ENCODE peak calls at places on chromosome 9, in six cellular contexts. S is HepG2, D is IMR-90, P is A549, B is GM12878, R is H1. L is an unnamed sample.

GRCh38 chr9:18238254-18238653 is 235.7 kb upstream of the ADAMTSL1 start:
- DNase-seq in S (no peak), D (peak; percentile 71), P (peak; percentile 27), B (no peak), R (no peak), L (no peak)

GRCh38 chr9:136807281-136808074 is at the start of gene RABL6:
- DNase-seq in S (peak; percentile 40), D (peak; percentile 55), P (peak; percentile 69), B (no peak), R (no peak), L (peak; percentile 99)

GRCh38 chr9:135419106-135419505 is 60.5 kb upstream of the PPP1R26 start:
- DNase-seq in S (no peak), D (no peak), P (no peak), B (no peak), R (no peak), L (no peak)

GRCh38 chr9:2859776-2860379 is 16.0 kb upstream of the PUM3 start:
- DNase-seq in S (peak; percentile 54), D (peak; percentile 57), P (peak; percentile 73), B (no peak), R (peak; percentile 39), L (peak; percentile 61)

GRCh38 chr9:19699757-19700156 is 89.1 kb downstream of the SLC24A2 start:
- DNase-seq in S (no peak), D (no peak), P (no peak), B (no peak), R (no peak), L (no peak)

GRCh38 chr9:3887121-3887797 is 361.5 kb upstream of the RFX3 start:
- DNase-seq in S (no peak), D (no peak), P (no peak), B (no peak), R (no peak), L (no peak)

GRCh38 chr9:74333633-74334032 is 163.5 kb upstream of the RORB start:
- DNase-seq in S (no peak), D (no peak), P (no peak), B (no peak), R (no peak), L (no peak)

GRCh38 chr9:82327641-82328040 is 339.1 kb downstream of the SPATA31D1 start:
- DNase-seq in S (no peak), D (no peak), P (no peak), B (no peak), R (no peak), L (no peak)

GRCh38 chr9:83538172-83538889 is at the start of gene FRMD3:
- DNase-seq in S (peak; percentile 73), D (peak; percentile 16), P (peak; percentile 82), B (no peak), R (peak; percentile 38), L (peak; percentile 91)

GRCh38 chr9:26650325-26650724 is 242.3 kb downstream of the CAAP1 start:
- DNase-seq in S (no peak), D (no peak), P (no peak), B (no peak), R (no peak), L (no peak)

GRCh38 chr9:128913995-128914772 is 6.6 kb upstream of the PHYHD1 start:
- DNase-seq in S (no peak), D (no peak), P (no peak), B (no peak), R (no peak), L (no peak)

GRCh38 chr9:33159058-33159759 is 7.9 kb downstream of the B4GALT1 start:
- DNase-seq in S (no peak), D (peak; percentile 35), P (peak; percentile 69), B (no peak), R (no peak), L (no peak)

GRCh38 chr9:88751781-88752180 is 216.8 kb downstream of the NXNL2 start:
- DNase-seq in S (no peak), D (no peak), P (no peak), B (no peak), R (no peak), L (no peak)

GRCh38 chr9:69223605-69224004 is 49.5 kb downstream of the TJP2 start:
- DNase-seq in S (peak; percentile 52), D (peak; percentile 70), P (peak; percentile 71), B (no peak), R (peak; percentile 53), L (peak; percentile 73)

GRCh38 chr9:134438204-134438788 is 112.0 kb downstream of the RXRA start:
- DNase-seq in S (peak; percentile 32), D (no peak), P (no peak), B (no peak), R (no peak), L (no peak)

GRCh38 chr9:16680965-16681658 is 189.4 kb downstream of the BNC2 start:
- DNase-seq in S (no peak), D (peak; percentile 59), P (no peak), B (no peak), R (no peak), L (peak; percentile 14)

GRCh38 chr9:34025062-34025461 is 23.6 kb downstream of the UBAP2 start:
- DNase-seq in S (no peak), D (peak; percentile 40), P (no peak), B (no peak), R (no peak), L (no peak)

GRCh38 chr9:125240649-125240999 is 519 bp downstream of the HSPA5 start:
- DNase-seq in S (peak; percentile 19), D (no peak), P (peak; percentile 52), B (no peak), R (no peak), L (no peak)

GRCh38 chr9:93123561-93124283 is 10.3 kb downstream of the NINJ1 start:
- DNase-seq in S (no peak), D (no peak), P (no peak), B (no peak), R (no peak), L (peak; percentile 9)

GRCh38 chr9:23123048-23123632 is 676.5 kb downstream of the DMRTA1 start:
- DNase-seq in S (peak; percentile 5), D (peak; percentile 27), P (peak; percentile 52), B (no peak), R (peak; percentile 15), L (peak; percentile 13)

GRCh38 chr9:86573886-86574285 is 219.7 kb upstream of the TUT7 start:
- DNase-seq in S (no peak), D (peak; percentile 53), P (no peak), B (no peak), R (no peak), L (no peak)

GRCh38 chr9:19203058-19203457 is 27.4 kb upstream of the DENND4C start:
- DNase-seq in S (no peak), D (no peak), P (no peak), B (no peak), R (no peak), L (no peak)

GRCh38 chr9:94824913-94825619 is 98.6 kb downstream of the AOPEP start:
- DNase-seq in S (no peak), D (no peak), P (no peak), B (no peak), R (peak; percentile 50), L (no peak)

GRCh38 chr9:132356276-132356924 is 1.6 kb upstream of the SETX start:
- DNase-seq in S (no peak), D (no peak), P (no peak), B (no peak), R (no peak), L (no peak)

GRCh38 chr9:132351404-132352050 is 3.3 kb downstream of the SETX start:
- DNase-seq in S (no peak), D (no peak), P (no peak), B (no peak), R (no peak), L (no peak)

GRCh38 chr9:132350861-132351315 is 3.9 kb downstream of the SETX start:
- DNase-seq in S (no peak), D (peak; percentile 6), P (no peak), B (no peak), R (no peak), L (no peak)

GRCh38 chr9:132357764-132358163 is 3.0 kb upstream of the SETX start:
- DNase-seq in S (no peak), D (no peak), P (no peak), B (no peak), R (no peak), L (no peak)

GRCh38 chr9:132354645-132355355 is at the start of gene SETX:
- DNase-seq in S (peak; percentile 94), D (peak; percentile 96), P (peak; percentile 97), B (peak; percentile 85), R (peak; percentile 92), L (peak; percentile 99)
- TF ChIP-seq RFX5 in S (peak; percentile 67), D (no peak), P (no peak), B (peak; percentile 79), R (no peak), L (peak; percentile 61)

GRCh38 chr9:91844656-91845291 is 105.3 kb downstream of the ROR2 start:
- DNase-seq in S (no peak), D (no peak), P (no peak), B (no peak), R (no peak), L (no peak)

GRCh38 chr9:91847576-91847975 is 102.5 kb downstream of the ROR2 start:
- DNase-seq in S (no peak), D (peak; percentile 74), P (no peak), B (no peak), R (no peak), L (peak; percentile 44)

GRCh38 chr9:91849694-91850093 is 100.3 kb downstream of the ROR2 start:
- DNase-seq in S (no peak), D (no peak), P (no peak), B (no peak), R (no peak), L (no peak)

GRCh38 chr9:91845839-91846238 is 104.2 kb downstream of the ROR2 start:
- DNase-seq in S (no peak), D (no peak), P (no peak), B (no peak), R (no peak), L (no peak)

DNA sequence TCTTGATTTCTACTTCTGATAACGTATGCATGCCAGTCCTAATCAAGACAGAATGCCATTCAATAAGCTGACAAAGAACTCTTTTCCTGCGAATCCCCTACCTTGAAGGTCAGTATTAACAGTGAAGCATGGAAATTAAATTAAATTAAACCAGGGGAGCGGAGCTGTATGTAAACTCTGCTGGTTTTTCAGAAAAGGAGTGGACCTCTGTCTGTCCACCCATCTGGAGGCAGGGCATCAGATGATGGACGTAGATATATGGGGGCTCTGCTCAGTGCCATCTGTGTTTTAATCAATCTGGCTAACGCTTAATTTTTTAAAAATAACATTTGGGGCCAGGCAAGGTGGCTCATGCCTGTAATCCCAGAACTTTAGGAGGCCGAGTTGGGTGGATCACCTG is 101.9 kb downstream of the ROR2 start:
- DNase-seq in S (no peak), D (no peak), P (no peak), B (no peak), R (no peak), L (peak; percentile 67)
- TF ChIP-seq RFX5 in S (no peak), D (no peak), P (no peak), B (no peak), R (no peak), L (no peak)

GRCh38 chr9:127880143-127880542 is 2.7 kb upstream of the AK1 start:
- DNase-seq in S (no peak), D (no peak), P (no peak), B (no peak), R (no peak), L (no peak)
- TF ChIP-seq RFX5 in S (no peak), D (no peak), P (no peak), B (no peak), R (no peak), L (no peak)

DNA sequence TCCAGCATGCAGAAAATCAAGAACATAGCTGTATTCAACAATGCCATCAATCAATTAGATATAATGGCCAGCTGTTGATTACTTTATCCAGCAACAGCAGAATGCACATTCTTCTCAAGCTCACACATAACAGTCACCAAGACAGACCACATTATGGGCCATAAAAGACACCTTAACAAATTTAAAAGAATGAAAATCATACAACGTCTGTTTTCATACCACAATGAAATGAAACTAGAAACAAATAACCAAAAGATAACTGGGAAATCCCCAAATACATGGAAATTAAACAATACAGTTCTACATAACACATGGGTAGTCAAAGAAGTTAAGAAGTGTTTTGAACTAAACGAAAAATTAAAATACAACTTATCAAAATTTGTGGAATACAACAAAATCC is 130.9 kb upstream of the GNA14 start:
- DNase-seq in S (no peak), D (no peak), P (no peak), B (no peak), R (no peak), L (no peak)
- TF ChIP-seq RFX5 in S (no peak), D (no peak), P (no peak), B (no peak), R (no peak), L (no peak)